ENCODE peak calls at places on chromosomes 1 and 21, in four cellular contexts. M is colonic mucosa, Y is kidney, E is K562. N is an unnamed sample.

GRCh38 chr1:110630770-110631663 is 24.9 kb upstream of the KCNA2 start:
- DNase-seq in M (peak; percentile 80), Y (peak; percentile 88), E (peak; percentile 87), N (peak; percentile 85)

GRCh38 chr1:186442651-186443114 is 18.2 kb downstream of the PDC start:
- DNase-seq in M (no peak), E (no peak), Y (no peak), N (no peak)

GRCh38 chr1:210654176-210654786 is 325.6 kb downstream of the HHAT start:
- DNase-seq in M (no peak), Y (no peak), E (no peak), N (no peak)

GRCh38 chr1:152148051-152148450 is 11.0 kb downstream of the RPTN start:
- DNase-seq in M (no peak), E (no peak), Y (no peak), N (no peak)

GRCh38 chr1:25579241-25579946 is 36.0 kb downstream of the LDLRAP1 start:
- DNase-seq in Y (peak; percentile 43), E (no peak), M (no peak), N (no peak)

GRCh38 chr1:56508523-56508983 is 70.8 kb downstream of the PLPP3 start:
- DNase-seq in E (no peak), Y (no peak), M (peak; percentile 88), N (no peak)

GRCh38 chr1:25774921-25775774 is 24.8 kb upstream of the SELENON start:
- DNase-seq in E (no peak), Y (no peak), M (no peak), N (peak; percentile 68)

GRCh38 chr21:41631564-41632461 is 123.9 kb upstream of the TMPRSS2 start:
- DNase-seq in Y (peak; percentile 92), M (peak; percentile 79), E (no peak), N (no peak)

GRCh38 chr1:233075045-233075444 is 124.6 kb downstream of the NTPCR start:
- DNase-seq in Y (no peak), M (no peak), E (no peak), N (no peak)

GRCh38 chr1:6545276-6545934 is 8.9 kb downstream of the NOL9 start:
- DNase-seq in Y (peak; percentile 11), M (no peak), E (no peak), N (no peak)

GRCh38 chr1:30746212-30747027 is 11.2 kb downstream of the LAPTM5 start:
- DNase-seq in M (peak; percentile 47), Y (peak; percentile 69), E (no peak), N (no peak)

GRCh38 chr1:243575070-243575469 is 275.0 kb downstream of the AKT3 start:
- DNase-seq in E (no peak), M (no peak), Y (no peak), N (no peak)

GRCh38 chr21:32248616-32249550 is 30.0 kb downstream of the MIS18A start:
- DNase-seq in E (no peak), Y (no peak), M (no peak), N (peak; percentile 11)

GRCh38 chr1:32666866-32667566 is 16.0 kb downstream of the RBBP4 start:
- DNase-seq in E (no peak), Y (no peak), M (no peak), N (no peak)

GRCh38 chr1:185825556-185825955 is 91.4 kb downstream of the HMCN1 start:
- DNase-seq in Y (no peak), E (no peak), M (no peak), N (no peak)

GRCh38 chr1:116986531-116987255 is 14.9 kb upstream of the CD101 start:
- DNase-seq in E (peak; percentile 61), Y (no peak), M (peak; percentile 25), N (no peak)

GRCh38 chr21:24220466-24220865 is 1386.8 kb downstream of the MRPL39 start:
- DNase-seq in Y (no peak), E (no peak), M (no peak), N (no peak)

GRCh38 chr1:119971710-119972570 is 75.6 kb upstream of the ADAM30 start:
- DNase-seq in E (no peak), Y (no peak), M (no peak), N (no peak)

GRCh38 chr1:7967206-7967605 is 5.7 kb downstream of the PARK7 start:
- DNase-seq in Y (no peak), E (no peak), M (no peak), N (no peak)

GRCh38 chr1:101240041-101240430 is 3.2 kb downstream of the S1PR1 start:
- DNase-seq in Y (no peak), M (no peak), E (no peak), N (no peak)

GRCh38 chr1:41647202-41648135 is 163.0 kb upstream of the EDN2 start:
- DNase-seq in E (no peak), Y (no peak), M (no peak), N (no peak)

GRCh38 chr1:119613769-119614358 is 34.2 kb downstream of the ZNF697 start:
- DNase-seq in Y (peak; percentile 85), M (peak; percentile 90), E (peak; percentile 76), N (peak; percentile 85)

GRCh38 chr1:36248250-36248894 is 24.1 kb downstream of the THRAP3 start:
- DNase-seq in M (peak; percentile 37), Y (no peak), E (no peak), N (no peak)

GRCh38 chr1:112877741-112878140 is 78.3 kb downstream of the SLC16A1 start:
- DNase-seq in M (no peak), E (no peak), Y (no peak), N (no peak)

GRCh38 chr1:116503535-116504307 is 67.1 kb downstream of the CD58 start:
- DNase-seq in E (peak; percentile 92), Y (peak; percentile 72), M (no peak), N (no peak)

GRCh38 chr1:209367031-209367813 is 216.3 kb upstream of the CAMK1G start:
- DNase-seq in E (no peak), M (no peak), Y (no peak), N (no peak)

GRCh38 chr1:247638781-247639180 is 33.4 kb downstream of the OR2G3 start:
- DNase-seq in Y (no peak), M (peak; percentile 81), E (no peak), N (no peak)

GRCh38 chr1:30512922-30513265 is 210.5 kb downstream of the MATN1 start:
- DNase-seq in M (no peak), E (no peak), Y (no peak), N (no peak)

GRCh38 chr1:94425821-94426484 is 7.8 kb downstream of the ABCD3 start:
- DNase-seq in M (no peak), Y (no peak), E (no peak), N (no peak)

GRCh38 chr21:34984356-34984755 is 64.7 kb downstream of the RUNX1 start:
- DNase-seq in Y (no peak), M (no peak), E (no peak), N (no peak)
- H3K27ac ChIP-seq in Y (no peak overlapping the region), M (no peak overlapping the region), E (no peak overlapping the region), N (no peak overlapping the region)

GRCh38 chr1:51634618-51635017 is 17.7 kb downstream of the OSBPL9 start:
- DNase-seq in Y (no peak), E (no peak), M (no peak), N (no peak)
- H3K4me3 ChIP-seq in Y (no peak overlapping the region), E (no peak overlapping the region), M (no peak overlapping the region), N (no peak overlapping the region)

DNA sequence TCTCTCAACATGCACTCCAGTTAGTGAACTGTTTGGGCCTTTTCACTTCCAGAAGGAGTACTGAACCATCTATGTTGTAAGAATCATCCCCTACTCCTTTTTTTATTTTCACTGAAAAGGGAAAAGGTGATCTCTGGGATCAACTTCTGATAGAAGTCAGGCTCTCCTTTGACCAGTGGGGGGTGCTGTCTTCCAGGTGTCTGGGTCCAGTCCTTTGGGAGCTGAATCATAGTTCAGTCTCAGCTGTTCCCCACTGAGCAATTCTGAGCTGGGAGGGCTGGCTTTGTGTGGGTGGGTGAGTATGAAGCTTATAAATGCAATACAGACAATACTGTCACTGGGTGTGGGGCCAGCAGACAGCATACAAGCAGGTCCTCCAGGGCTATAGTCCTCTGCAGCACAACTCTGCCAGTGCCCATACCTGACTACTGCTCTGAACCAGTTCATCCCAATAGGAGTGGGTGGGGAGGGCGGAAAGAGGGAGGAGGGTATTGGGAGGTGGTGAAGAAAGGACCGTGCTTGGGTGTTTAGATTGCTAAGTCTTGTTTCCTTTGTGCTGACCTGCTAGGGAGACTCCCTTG is 12.5 kb upstream of the SARS1 start:
- DNase-seq in Y (no peak), M (peak; percentile 59), E (peak; percentile 93), N (peak; percentile 76)
- TF ChIP-seq CTCF in Y (peak; percentile 40), M (peak; percentile 36), E (peak; percentile 87), N (peak; percentile 78)

GRCh38 chr1:163535807-163536206 is 214.1 kb downstream of the NUF2 start:
- DNase-seq in E (no peak), M (no peak), Y (no peak), N (no peak)

GRCh38 chr1:163537809-163538208 is 216.1 kb downstream of the NUF2 start:
- DNase-seq in M (no peak), Y (no peak), E (no peak), N (peak; percentile 95)

GRCh38 chr1:163540727-163541126 is 219.0 kb downstream of the NUF2 start:
- DNase-seq in E (no peak), M (no peak), Y (no peak), N (no peak)

GRCh38 chr1:163535401-163535800 is 213.6 kb downstream of the NUF2 start:
- DNase-seq in M (no peak), E (no peak), Y (no peak), N (no peak)

DNA sequence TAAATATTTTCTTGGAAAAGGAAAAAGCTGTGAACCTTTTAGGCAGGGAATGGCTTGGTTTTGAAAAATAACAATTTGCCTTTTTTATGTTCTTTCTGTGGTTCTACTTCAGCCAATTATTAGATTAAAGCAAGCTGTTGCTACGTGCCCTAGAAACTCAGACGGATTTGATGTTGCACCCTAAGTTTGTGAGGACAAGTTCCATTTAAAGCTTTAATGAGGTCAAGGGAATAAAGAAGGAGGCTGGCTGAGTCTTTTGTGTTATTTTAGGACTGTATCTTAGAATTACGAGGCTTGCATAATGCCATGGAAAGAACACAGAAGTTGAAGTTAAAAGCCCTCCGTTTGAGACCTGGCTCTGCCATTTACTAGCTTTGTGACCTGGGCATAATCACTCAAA is 216.9 kb downstream of the NUF2 start:
- DNase-seq in Y (no peak), E (no peak), M (no peak), N (peak; percentile 48)
- H3K27ac ChIP-seq in Y (no peak overlapping the region), E (no peak overlapping the region), M (no peak overlapping the region), N (peak overlapping the region; percentile 80)

GRCh38 chr21:42925114-42925907 is at the start of gene ERVH48-1:
- DNase-seq in M (no peak), E (no peak), Y (no peak), N (no peak)

GRCh38 chr21:42924433-42924751 is 1.0 kb downstream of the ERVH48-1 start:
- DNase-seq in M (no peak), E (no peak), Y (no peak), N (no peak)

GRCh38 chr21:42922918-42923317 is 2.5 kb downstream of the ERVH48-1 start:
- DNase-seq in M (no peak), E (no peak), Y (peak; percentile 62), N (no peak)

GRCh38 chr21:42923553-42924432 is 1.6 kb downstream of the ERVH48-1 start:
- DNase-seq in M (peak; percentile 87), Y (peak; percentile 82), E (peak; percentile 93), N (peak; percentile 94)

GRCh38 chr21:42921912-42922311 is 3.5 kb downstream of the ERVH48-1 start:
- DNase-seq in M (no peak), E (peak; percentile 51), Y (no peak), N (no peak)
- H3K4me3 ChIP-seq in M (no peak overlapping the region), E (no peak overlapping the region), Y (no peak overlapping the region), N (no peak overlapping the region)

DNA sequence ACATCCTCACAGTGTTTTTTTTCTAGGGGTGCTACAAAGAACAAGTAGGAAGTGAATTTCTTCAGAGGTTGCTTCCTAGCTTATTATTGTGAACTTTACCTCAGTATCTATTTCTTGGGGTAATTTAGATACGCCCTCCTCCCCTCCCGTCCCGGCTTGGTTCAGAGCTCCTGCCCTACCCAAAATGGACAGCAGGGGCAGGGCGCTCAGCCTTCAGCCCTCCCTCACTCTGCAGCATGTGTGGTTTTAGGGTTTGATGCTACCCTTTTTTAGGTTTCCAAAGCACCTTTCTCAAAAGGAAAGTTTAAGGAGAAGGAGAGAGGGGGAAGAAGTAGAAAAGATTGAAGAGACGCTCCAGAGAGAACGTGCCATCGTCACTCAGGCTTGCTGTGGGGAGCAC is 16.9 kb upstream of the POGK start:
- DNase-seq in Y (no peak), M (no peak), E (peak; percentile 77), N (no peak)
- TF ChIP-seq CTCF in Y (no peak), M (no peak), E (peak; percentile 65), N (no peak)

N was measured in WERI-Rb-1.